ENCODE peak calls at places on chromosomes 16 and 17, in six cellular contexts. J is tibial nerve, V is heart left ventricle, A is A549, T is gastrocnemius medialis, F is uterus. R is an unnamed sample.

GRCh38 chr17:76943202-76943601 is 75.0 kb downstream of the MGAT5B start:
- DNase-seq in F (no peak), V (no peak), T (no peak), A (no peak), J (no peak), R (no peak)

GRCh38 chr16:11310997-11311561 is 29.9 kb upstream of the PRM1 start:
- DNase-seq in V (no peak), A (no peak), F (no peak), T (no peak), J (no peak), R (no peak)

GRCh38 chr16:89187337-89188063 is 12.8 kb downstream of the SLC22A31 start:
- DNase-seq in A (peak; percentile 56), T (no peak), J (no peak), F (no peak), V (peak; percentile 51), R (no peak)

GRCh38 chr17:47276868-47277267 is 23.2 kb downstream of the ITGB3 start:
- DNase-seq in J (peak; percentile 69), V (peak; percentile 75), F (peak; percentile 79), A (peak; percentile 33), T (peak; percentile 76), R (peak; percentile 58)

GRCh38 chr16:53043986-53044571 is 8.6 kb downstream of the CHD9NB start:
- DNase-seq in A (peak; percentile 18), F (no peak), T (no peak), J (no peak), V (no peak), R (peak; percentile 46)

GRCh38 chr16:18792836-18793433 is 2.8 kb upstream of the RPS15A start:
- DNase-seq in T (no peak), V (no peak), J (no peak), A (no peak), F (no peak), R (no peak)

GRCh38 chr16:28011223-28011622 is 52.3 kb downstream of the GSG1L start:
- DNase-seq in V (no peak), F (no peak), A (no peak), T (no peak), J (no peak), R (no peak)

GRCh38 chr17:31561469-31562412 is 170.3 kb downstream of the RAB11FIP4 start:
- DNase-seq in T (no peak), V (no peak), F (no peak), A (no peak), J (no peak), R (no peak)

GRCh38 chr17:17710728-17711541 is 29.7 kb downstream of the RAI1 start:
- DNase-seq in T (no peak), F (peak; percentile 82), V (no peak), J (no peak), A (peak; percentile 95), R (peak; percentile 84)

GRCh38 chr17:50636804-50637195 is 2.1 kb downstream of the ABCC3 start:
- DNase-seq in F (no peak), J (no peak), T (no peak), A (no peak), V (no peak), R (no peak)

GRCh38 chr16:19765860-19766553 is 47.9 kb downstream of the IQCK start:
- DNase-seq in T (peak; percentile 37), J (peak; percentile 65), A (no peak), F (no peak), V (peak; percentile 83), R (peak; percentile 16)

GRCh38 chr16:31099860-31100638 is 5.5 kb upstream of the VKORC1 start:
- DNase-seq in F (no peak), T (no peak), J (no peak), A (no peak), V (no peak), R (no peak)

GRCh38 chr17:61409301-61410099 is 9.9 kb downstream of the TBX2 start:
- DNase-seq in V (no peak), J (no peak), A (peak; percentile 75), F (peak; percentile 61), T (peak; percentile 28), R (peak; percentile 54)

GRCh38 chr17:8041249-8041928 is 2.5 kb downstream of the ALOX15B start:
- DNase-seq in J (peak; percentile 57), V (no peak), T (no peak), F (no peak), A (peak; percentile 81), R (peak; percentile 56)

GRCh38 chr16:83402969-83403368 is 404.8 kb upstream of the HSBP1 start:
- DNase-seq in F (no peak), J (no peak), A (no peak), V (no peak), T (no peak), R (no peak)

GRCh38 chr16:9138731-9139501 is 47.5 kb downstream of the HAPSTR1 start:
- DNase-seq in A (peak; percentile 69), J (peak; percentile 51), F (peak; percentile 40), V (peak; percentile 84), T (peak; percentile 42), R (peak; percentile 68)

GRCh38 chr16:68608330-68608729 is 36.8 kb upstream of the CDH3 start:
- DNase-seq in J (no peak), F (no peak), T (no peak), V (no peak), A (no peak), R (no peak)

GRCh38 chr16:84565669-84566495 is 52.0 kb downstream of the COTL1 start:
- DNase-seq in T (no peak), A (no peak), V (no peak), F (no peak), J (no peak), R (no peak)

GRCh38 chr16:88306860-88307545 is 75.8 kb upstream of the ZNF469 start:
- DNase-seq in F (peak; percentile 53), J (no peak), A (no peak), V (no peak), T (peak; percentile 60), R (no peak)

GRCh38 chr16:16083421-16084156 is 134.2 kb downstream of the ABCC1 start:
- DNase-seq in J (no peak), F (no peak), T (peak; percentile 48), V (no peak), A (peak; percentile 85), R (no peak)

GRCh38 chr17:81885869-81886548 is 5.4 kb downstream of the ALYREF start:
- DNase-seq in T (peak; percentile 97), V (no peak), F (no peak), J (no peak), A (no peak), R (no peak)

GRCh38 chr16:26569793-26570192 is 496.9 kb upstream of the C16orf82 start:
- DNase-seq in T (no peak), V (no peak), A (peak; percentile 20), F (no peak), J (no peak), R (no peak)

GRCh38 chr17:73719588-73720071 is 75.4 kb upstream of the SDK2 start:
- DNase-seq in A (no peak), V (peak; percentile 73), J (peak; percentile 44), F (no peak), T (no peak), R (peak; percentile 24)

GRCh38 chr17:83030432-83030831 is 49.0 kb upstream of the METRNL start:
- DNase-seq in T (no peak), J (no peak), F (no peak), A (no peak), V (no peak), R (no peak)

GRCh38 chr17:57242148-57242547 is 14.2 kb upstream of the MSI2 start:
- DNase-seq in A (no peak), V (no peak), F (no peak), J (no peak), T (peak; percentile 81), R (no peak)

GRCh38 chr16:87332150-87332549 is 15.0 kb upstream of the C16orf95 start:
- DNase-seq in J (no peak), T (no peak), V (peak; percentile 53), A (no peak), F (no peak), R (no peak)

GRCh38 chr16:16997349-16997748 is 473.4 kb downstream of the XYLT1 start:
- DNase-seq in T (no peak), V (no peak), F (no peak), A (no peak), J (no peak), R (no peak)

GRCh38 chr16:70761656-70762055 is 39.3 kb downstream of the VAC14 start:
- DNase-seq in A (no peak), F (no peak), V (no peak), T (no peak), J (no peak), R (no peak)
- H3K27ac ChIP-seq in A (peak overlapping the region; percentile 80), F (no peak overlapping the region), V (no peak overlapping the region), T (no peak overlapping the region), J (no peak overlapping the region), R (no peak overlapping the region)

GRCh38 chr17:80786470-80786869 is 205.2 kb upstream of the CHMP6 start:
- DNase-seq in J (no peak), V (no peak), F (no peak), A (no peak), T (peak; percentile 42), R (no peak)
- TF ChIP-seq POLR2A in J (no peak), V (no peak), F (no peak), A (no peak), T (peak; percentile 57), R (no peak)

GRCh38 chr16:50651835-50652438 is 29.2 kb downstream of the SNX20 start:
- DNase-seq in A (peak; percentile 24), V (peak; percentile 11), J (no peak), F (no peak), T (no peak), R (no peak)

GRCh38 chr16:50655558-50656055 is 25.5 kb downstream of the SNX20 start:
- DNase-seq in A (no peak), T (no peak), V (peak; percentile 8), J (no peak), F (no peak), R (no peak)

GRCh38 chr16:50657251-50657650 is 23.9 kb downstream of the SNX20 start:
- DNase-seq in V (peak; percentile 40), F (no peak), T (no peak), A (no peak), J (no peak), R (no peak)

GRCh38 chr16:50653056-50653455 is 28.1 kb downstream of the SNX20 start:
- DNase-seq in T (no peak), V (no peak), A (no peak), J (no peak), F (no peak), R (no peak)

GRCh38 chr16:50653633-50654524 is 27.2 kb downstream of the SNX20 start:
- DNase-seq in V (peak; percentile 4), F (no peak), A (no peak), T (no peak), J (no peak), R (no peak)
- H3K27ac ChIP-seq in V (no peak overlapping the region), F (no peak overlapping the region), A (no peak overlapping the region), T (no peak overlapping the region), J (no peak overlapping the region), R (no peak overlapping the region)

DNA sequence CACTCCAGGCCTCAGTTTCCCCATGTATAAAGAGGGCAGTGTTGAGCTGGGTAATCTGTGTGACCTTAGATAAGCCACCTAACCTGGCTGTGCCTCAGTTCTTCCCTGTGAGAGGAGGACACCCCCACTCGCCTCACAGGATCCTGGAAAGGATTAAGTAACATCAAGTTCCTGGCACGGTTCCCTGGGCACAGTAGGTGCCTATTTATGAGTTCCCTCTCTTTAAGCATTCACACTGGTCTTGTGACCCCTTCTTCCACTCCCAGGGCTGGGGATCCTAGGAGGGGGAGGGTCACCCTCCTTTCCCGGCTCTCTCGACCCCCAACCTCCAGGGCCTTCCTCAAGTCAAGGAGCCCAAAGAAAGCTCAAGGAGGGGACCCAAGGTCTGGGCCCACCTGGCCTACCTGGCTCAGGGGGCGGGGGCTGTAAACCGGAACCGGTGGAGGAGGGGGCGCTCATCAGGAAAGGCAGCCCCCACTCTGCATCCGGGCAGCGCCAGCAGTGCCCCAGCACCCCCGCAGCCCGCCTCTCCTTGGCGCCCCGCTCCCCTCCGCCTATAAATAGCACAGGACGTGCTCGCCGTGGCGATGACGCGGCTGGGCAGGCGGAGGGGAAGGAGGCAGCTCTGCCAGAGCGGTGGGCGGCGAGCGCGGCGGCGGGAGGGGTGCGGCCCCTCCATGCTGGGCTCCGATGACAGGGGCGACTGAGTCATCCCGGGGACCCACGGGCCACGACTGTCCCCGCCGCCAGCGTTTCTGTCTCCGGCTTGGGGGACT is 9.4 kb downstream of the RPL19 start:
- DNase-seq in T (peak; percentile 88), F (peak; percentile 79), A (no peak), J (peak; percentile 74), V (peak; percentile 86), R (peak; percentile 70)
- TF ChIP-seq POLR2A in T (peak; percentile 61), F (peak; percentile 41), A (no peak), J (no peak), V (no peak), R (no peak)

R was measured in transverse colon.